ENCODE peak calls at places on chromosomes 16 and 17, in nine cellular contexts. One of them, this sample, is unnamed. For H3K4me1, the result is how much of the 10 kb centered on the place peaks cover.

GRCh38 chr17:46764709-46765401 is 53.6 kb downstream of the WNT3 start:
- DNase-seq in A549: no peak
- DNase-seq in IMR-90: peak
- DNase-seq in esophagus muscularis mucosa: no peak
- DNase-seq in fibroblast of lung: peak
- DNase-seq in GM23338: no peak
- DNase-seq in Peyer's patch: peak
- DNase-seq in cardiac muscle cell: peak
- DNase-seq in CD8-positive, alpha-beta T cell: no peak
- DNase-seq in this sample: no peak

GRCh38 chr17:48150602-48151001 is 43.0 kb downstream of the SNX11 start:
- DNase-seq in A549: no peak
- DNase-seq in IMR-90: no peak
- DNase-seq in esophagus muscularis mucosa: no peak
- DNase-seq in fibroblast of lung: no peak
- DNase-seq in GM23338: no peak
- DNase-seq in Peyer's patch: no peak
- DNase-seq in cardiac muscle cell: no peak
- DNase-seq in CD8-positive, alpha-beta T cell: no peak
- DNase-seq in this sample: no peak

GRCh38 chr17:35293151-35293837 is 50.4 kb downstream of the SLFN5 start:
- DNase-seq in A549: no peak
- DNase-seq in IMR-90: no peak
- DNase-seq in esophagus muscularis mucosa: no peak
- DNase-seq in fibroblast of lung: no peak
- DNase-seq in GM23338: no peak
- DNase-seq in Peyer's patch: no peak
- DNase-seq in cardiac muscle cell: no peak
- DNase-seq in CD8-positive, alpha-beta T cell: no peak
- DNase-seq in this sample: no peak

GRCh38 chr16:58377932-58378331 is 14.3 kb upstream of the GINS3 start:
- DNase-seq in A549: no peak
- DNase-seq in IMR-90: no peak
- DNase-seq in esophagus muscularis mucosa: no peak
- DNase-seq in fibroblast of lung: no peak
- DNase-seq in GM23338: no peak
- DNase-seq in Peyer's patch: no peak
- DNase-seq in cardiac muscle cell: peak
- DNase-seq in CD8-positive, alpha-beta T cell: no peak
- DNase-seq in this sample: no peak

GRCh38 chr17:39962642-39963220 is at the start of gene GSDMA:
- DNase-seq in A549: no peak
- DNase-seq in IMR-90: no peak
- DNase-seq in esophagus muscularis mucosa: no peak
- DNase-seq in fibroblast of lung: no peak
- DNase-seq in GM23338: no peak
- DNase-seq in Peyer's patch: no peak
- DNase-seq in cardiac muscle cell: no peak
- DNase-seq in CD8-positive, alpha-beta T cell: no peak
- DNase-seq in this sample: no peak

GRCh38 chr17:10059684-10060211 is 138.7 kb downstream of the GAS7 start:
- DNase-seq in A549: no peak
- DNase-seq in IMR-90: peak
- DNase-seq in esophagus muscularis mucosa: no peak
- DNase-seq in fibroblast of lung: peak
- DNase-seq in GM23338: peak
- DNase-seq in Peyer's patch: peak
- DNase-seq in cardiac muscle cell: peak
- DNase-seq in CD8-positive, alpha-beta T cell: no peak
- DNase-seq in this sample: no peak

GRCh38 chr16:102060-102855 is 24.2 kb downstream of the MPG start:
- DNase-seq in A549: no peak
- DNase-seq in IMR-90: peak
- DNase-seq in esophagus muscularis mucosa: no peak
- DNase-seq in fibroblast of lung: peak
- DNase-seq in GM23338: no peak
- DNase-seq in Peyer's patch: no peak
- DNase-seq in cardiac muscle cell: peak
- DNase-seq in CD8-positive, alpha-beta T cell: no peak
- DNase-seq in this sample: no peak

GRCh38 chr16:22356930-22357634 is 17.3 kb downstream of the CDR2 start:
- DNase-seq in A549: no peak
- DNase-seq in IMR-90: no peak
- DNase-seq in esophagus muscularis mucosa: no peak
- DNase-seq in fibroblast of lung: no peak
- DNase-seq in GM23338: no peak
- DNase-seq in Peyer's patch: no peak
- DNase-seq in cardiac muscle cell: no peak
- DNase-seq in CD8-positive, alpha-beta T cell: peak
- DNase-seq in this sample: no peak

GRCh38 chr16:11670171-11671131 is 2.2 kb downstream of the SNN start:
- DNase-seq in A549: no peak
- DNase-seq in IMR-90: no peak
- DNase-seq in esophagus muscularis mucosa: no peak
- DNase-seq in fibroblast of lung: no peak
- DNase-seq in GM23338: no peak
- DNase-seq in Peyer's patch: peak
- DNase-seq in cardiac muscle cell: no peak
- DNase-seq in CD8-positive, alpha-beta T cell: peak
- DNase-seq in this sample: peak

GRCh38 chr16:11667221-11667823 is 933 bp upstream of the SNN start:
- DNase-seq in A549: no peak
- DNase-seq in IMR-90: no peak
- DNase-seq in esophagus muscularis mucosa: no peak
- DNase-seq in fibroblast of lung: no peak
- DNase-seq in GM23338: peak
- DNase-seq in Peyer's patch: no peak
- DNase-seq in cardiac muscle cell: no peak
- DNase-seq in CD8-positive, alpha-beta T cell: no peak
- DNase-seq in this sample: no peak

GRCh38 chr16:11669380-11670146 is 1.3 kb downstream of the SNN start:
- DNase-seq in A549: no peak
- DNase-seq in IMR-90: peak
- DNase-seq in esophagus muscularis mucosa: no peak
- DNase-seq in fibroblast of lung: peak
- DNase-seq in GM23338: peak
- DNase-seq in Peyer's patch: peak
- DNase-seq in cardiac muscle cell: no peak
- DNase-seq in CD8-positive, alpha-beta T cell: no peak
- DNase-seq in this sample: no peak

GRCh38 chr16:11667824-11668589 is at the start of gene SNN:
- DNase-seq in A549: peak
- DNase-seq in IMR-90: peak
- DNase-seq in esophagus muscularis mucosa: peak
- DNase-seq in fibroblast of lung: peak
- DNase-seq in GM23338: peak
- DNase-seq in Peyer's patch: peak
- DNase-seq in cardiac muscle cell: peak
- DNase-seq in CD8-positive, alpha-beta T cell: peak
- DNase-seq in this sample: peak

DNA sequence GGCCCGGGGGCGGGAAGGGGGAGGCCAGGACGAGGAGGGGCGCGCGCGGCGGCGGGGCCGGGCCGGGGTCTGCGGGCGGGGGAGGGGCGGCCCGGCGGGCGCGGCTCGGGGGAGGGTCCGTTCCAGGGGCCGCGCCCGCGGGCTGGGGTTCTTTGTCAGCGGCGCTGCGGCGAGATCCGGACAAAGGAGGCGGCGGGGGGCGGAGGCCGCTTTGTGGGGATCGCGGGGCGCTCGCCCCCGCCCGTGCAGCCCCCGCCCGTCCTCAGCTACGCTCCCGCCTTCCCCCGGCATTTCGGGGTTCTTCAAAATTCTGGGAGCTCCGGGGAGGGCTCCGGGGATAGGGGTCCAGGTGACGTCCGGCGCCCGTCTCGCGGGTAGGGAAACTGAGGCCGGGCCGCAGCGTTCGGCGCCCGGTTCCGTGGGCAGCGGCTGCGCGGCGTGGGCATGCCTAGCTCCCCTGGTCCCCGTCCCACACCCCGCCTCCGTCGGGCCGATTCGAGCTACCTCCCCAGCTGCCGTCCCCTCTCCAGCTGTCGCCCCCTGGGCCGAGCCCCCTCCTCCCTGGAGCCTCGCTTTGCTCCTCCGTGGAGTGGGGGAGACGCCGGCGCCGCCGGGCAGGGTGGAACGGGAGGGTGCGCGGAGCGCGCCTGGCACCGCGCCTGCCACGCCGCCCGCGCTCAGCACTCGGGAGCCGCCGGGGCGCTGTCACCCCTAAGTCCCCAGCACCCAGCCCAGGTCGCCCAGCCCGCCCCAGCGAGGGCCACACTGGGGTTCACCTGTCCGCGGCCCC is 530 bp downstream of the SNN start:
- DNase-seq in A549: no peak
- DNase-seq in IMR-90: no peak
- DNase-seq in esophagus muscularis mucosa: no peak
- DNase-seq in fibroblast of lung: no peak
- DNase-seq in GM23338: peak
- DNase-seq in Peyer's patch: peak
- DNase-seq in cardiac muscle cell: no peak
- DNase-seq in CD8-positive, alpha-beta T cell: peak
- DNase-seq in this sample: peak
- H3K4me1 ChIP-seq in A549: under half
- H3K4me1 ChIP-seq in IMR-90: under half
- H3K4me1 ChIP-seq in esophagus muscularis mucosa: half or more
- H3K4me1 ChIP-seq in fibroblast of lung: under half
- H3K4me1 ChIP-seq in GM23338: under half
- H3K4me1 ChIP-seq in Peyer's patch: under half
- H3K4me1 ChIP-seq in cardiac muscle cell: under half
- H3K4me1 ChIP-seq in CD8-positive, alpha-beta T cell: half or more
- H3K4me1 ChIP-seq in this sample: half or more

GRCh38 chr17:76989519-76989918 is 121.3 kb downstream of the MGAT5B start:
- DNase-seq in A549: no peak
- DNase-seq in IMR-90: no peak
- DNase-seq in esophagus muscularis mucosa: no peak
- DNase-seq in fibroblast of lung: no peak
- DNase-seq in GM23338: no peak
- DNase-seq in Peyer's patch: no peak
- DNase-seq in cardiac muscle cell: no peak
- DNase-seq in CD8-positive, alpha-beta T cell: no peak
- DNase-seq in this sample: no peak

GRCh38 chr17:76988796-76989195 is 120.6 kb downstream of the MGAT5B start:
- DNase-seq in A549: no peak
- DNase-seq in IMR-90: no peak
- DNase-seq in esophagus muscularis mucosa: no peak
- DNase-seq in fibroblast of lung: no peak
- DNase-seq in GM23338: no peak
- DNase-seq in Peyer's patch: no peak
- DNase-seq in cardiac muscle cell: no peak
- DNase-seq in CD8-positive, alpha-beta T cell: no peak
- DNase-seq in this sample: no peak

GRCh38 chr17:76987486-76987885 is 119.3 kb downstream of the MGAT5B start:
- DNase-seq in A549: no peak
- DNase-seq in IMR-90: no peak
- DNase-seq in esophagus muscularis mucosa: no peak
- DNase-seq in fibroblast of lung: no peak
- DNase-seq in GM23338: no peak
- DNase-seq in Peyer's patch: no peak
- DNase-seq in cardiac muscle cell: no peak
- DNase-seq in CD8-positive, alpha-beta T cell: no peak
- DNase-seq in this sample: no peak

GRCh38 chr17:76983431-76983830 is 115.2 kb downstream of the MGAT5B start:
- DNase-seq in A549: no peak
- DNase-seq in IMR-90: no peak
- DNase-seq in esophagus muscularis mucosa: no peak
- DNase-seq in fibroblast of lung: no peak
- DNase-seq in GM23338: no peak
- DNase-seq in Peyer's patch: no peak
- DNase-seq in cardiac muscle cell: no peak
- DNase-seq in CD8-positive, alpha-beta T cell: no peak
- DNase-seq in this sample: no peak

DNA sequence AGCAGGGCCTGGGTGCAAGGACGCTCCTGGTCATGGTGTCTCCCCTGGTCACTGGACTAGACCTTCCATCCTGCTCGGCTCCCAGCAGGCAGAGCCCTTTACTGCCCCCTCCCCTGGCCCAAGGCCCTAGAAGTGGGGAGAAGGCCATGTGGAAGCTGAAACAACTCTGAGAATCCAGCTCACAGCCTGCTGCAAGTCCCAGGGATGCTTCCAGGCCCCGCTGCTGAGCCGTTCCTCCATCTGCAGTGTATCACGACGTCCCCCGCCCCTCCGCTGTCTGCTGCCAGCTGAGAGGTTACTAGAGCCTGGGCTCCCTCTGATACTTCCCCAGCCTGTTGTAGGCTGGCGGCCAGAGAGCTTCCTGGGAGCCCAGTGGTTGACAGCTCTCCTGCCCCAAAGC is 118.1 kb downstream of the MGAT5B start:
- DNase-seq in A549: no peak
- DNase-seq in IMR-90: no peak
- DNase-seq in esophagus muscularis mucosa: no peak
- DNase-seq in fibroblast of lung: no peak
- DNase-seq in GM23338: no peak
- DNase-seq in Peyer's patch: no peak
- DNase-seq in cardiac muscle cell: peak
- DNase-seq in CD8-positive, alpha-beta T cell: no peak
- DNase-seq in this sample: no peak
- H3K4me1 ChIP-seq in A549: under half
- H3K4me1 ChIP-seq in IMR-90: under half
- H3K4me1 ChIP-seq in esophagus muscularis mucosa: under half
- H3K4me1 ChIP-seq in fibroblast of lung: under half
- H3K4me1 ChIP-seq in GM23338: under half
- H3K4me1 ChIP-seq in Peyer's patch: under half
- H3K4me1 ChIP-seq in cardiac muscle cell: under half
- H3K4me1 ChIP-seq in CD8-positive, alpha-beta T cell: under half
- H3K4me1 ChIP-seq in this sample: under half

GRCh38 chr16:51573191-51573590 is 422.1 kb upstream of the SALL1 start:
- DNase-seq in A549: no peak
- DNase-seq in IMR-90: no peak
- DNase-seq in esophagus muscularis mucosa: no peak
- DNase-seq in fibroblast of lung: no peak
- DNase-seq in GM23338: no peak
- DNase-seq in Peyer's patch: no peak
- DNase-seq in cardiac muscle cell: no peak
- DNase-seq in CD8-positive, alpha-beta T cell: no peak
- DNase-seq in this sample: no peak
- H3K4me1 ChIP-seq in A549: under half
- H3K4me1 ChIP-seq in IMR-90: under half
- H3K4me1 ChIP-seq in esophagus muscularis mucosa: under half
- H3K4me1 ChIP-seq in fibroblast of lung: under half
- H3K4me1 ChIP-seq in GM23338: under half
- H3K4me1 ChIP-seq in Peyer's patch: under half
- H3K4me1 ChIP-seq in cardiac muscle cell: under half
- H3K4me1 ChIP-seq in CD8-positive, alpha-beta T cell: under half
- H3K4me1 ChIP-seq in this sample: under half

DNA sequence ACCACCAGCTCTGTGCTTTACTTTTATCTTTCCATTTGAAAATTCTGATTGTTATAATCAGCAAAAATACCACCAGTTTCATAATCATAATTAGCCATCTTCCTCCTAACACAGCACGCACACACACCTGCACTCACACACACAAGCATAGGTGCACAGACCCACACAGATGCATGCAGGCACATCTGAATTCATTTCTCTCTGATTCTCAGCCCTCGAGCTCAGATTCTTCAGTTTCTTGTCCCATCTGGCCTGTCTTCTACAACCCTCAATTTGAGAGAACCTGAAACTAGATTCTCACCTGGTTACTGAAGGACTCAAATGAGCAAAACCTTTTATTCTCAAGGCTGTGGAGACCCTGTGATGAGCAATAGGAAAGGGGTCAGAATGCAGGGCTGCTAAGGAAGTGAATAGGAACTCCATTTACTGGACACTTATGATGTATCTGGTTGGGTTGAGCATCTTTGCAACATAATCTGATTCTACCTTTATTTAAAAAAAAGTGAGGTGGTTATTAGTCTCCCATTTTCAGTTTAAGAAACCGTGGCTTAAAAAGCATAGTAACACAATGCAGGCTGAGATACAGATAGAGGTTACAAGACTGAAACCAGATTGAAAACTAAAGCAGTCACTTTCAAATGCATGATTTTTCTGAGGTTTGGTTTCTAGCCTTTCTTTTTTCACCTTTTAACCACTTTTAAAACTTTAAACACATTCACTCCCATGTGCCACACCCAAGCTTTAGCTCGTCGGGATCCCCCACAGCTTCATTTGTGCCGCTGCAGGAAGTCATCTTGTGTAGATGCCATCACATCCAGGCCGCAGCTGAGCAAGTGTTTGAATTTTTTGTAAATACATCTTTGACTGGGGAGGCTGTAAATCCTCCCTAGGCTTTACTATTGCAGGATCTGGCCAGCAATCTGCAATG is 9.4 kb downstream of the KRT33A start:
- DNase-seq in A549: no peak
- DNase-seq in IMR-90: no peak
- DNase-seq in esophagus muscularis mucosa: no peak
- DNase-seq in fibroblast of lung: no peak
- DNase-seq in GM23338: no peak
- DNase-seq in Peyer's patch: no peak
- DNase-seq in cardiac muscle cell: no peak
- DNase-seq in CD8-positive, alpha-beta T cell: peak
- DNase-seq in this sample: peak
- H3K4me1 ChIP-seq in A549: under half
- H3K4me1 ChIP-seq in IMR-90: under half
- H3K4me1 ChIP-seq in esophagus muscularis mucosa: under half
- H3K4me1 ChIP-seq in fibroblast of lung: under half
- H3K4me1 ChIP-seq in GM23338: under half
- H3K4me1 ChIP-seq in Peyer's patch: under half
- H3K4me1 ChIP-seq in cardiac muscle cell: under half
- H3K4me1 ChIP-seq in CD8-positive, alpha-beta T cell: half or more
- H3K4me1 ChIP-seq in this sample: half or more